ENCODE peak calls at places on chromosomes 12 and 14, in ten cellular contexts. One of them, this sample, is unnamed.

GRCh38 chr12:57564178-57564740 is 14.4 kb downstream of the KIF5A start:
- DNase-seq in neuronal stem cell: no peak
- DNase-seq in A549: no peak
- DNase-seq in naive thymus-derived CD4-positive, alpha-beta T cell: no peak
- DNase-seq in endothelial cell of umbilical vein: no peak
- DNase-seq in right atrium auricular region: no peak
- DNase-seq in epithelial cell of prostate: no peak
- DNase-seq in RWPE2: no peak
- DNase-seq in PC-3: no peak
- DNase-seq in left ventricle myocardium inferior: no peak
- DNase-seq in this sample: no peak

GRCh38 chr12:113174461-113175384 is 10.6 kb downstream of the DDX54 start:
- DNase-seq in neuronal stem cell: peak; percentile 59
- DNase-seq in A549: peak; percentile 88
- DNase-seq in naive thymus-derived CD4-positive, alpha-beta T cell: peak; percentile 71
- DNase-seq in endothelial cell of umbilical vein: peak; percentile 66
- DNase-seq in right atrium auricular region: peak; percentile 64
- DNase-seq in epithelial cell of prostate: no peak
- DNase-seq in RWPE2: no peak
- DNase-seq in PC-3: peak; percentile 89
- DNase-seq in left ventricle myocardium inferior: peak; percentile 73
- DNase-seq in this sample: no peak

GRCh38 chr12:13094349-13094748 is 9.1 kb downstream of the GSG1 start:
- DNase-seq in neuronal stem cell: no peak
- DNase-seq in A549: no peak
- DNase-seq in naive thymus-derived CD4-positive, alpha-beta T cell: no peak
- DNase-seq in endothelial cell of umbilical vein: peak; percentile 30
- DNase-seq in right atrium auricular region: no peak
- DNase-seq in epithelial cell of prostate: no peak
- DNase-seq in RWPE2: no peak
- DNase-seq in PC-3: peak; percentile 71
- DNase-seq in left ventricle myocardium inferior: no peak
- DNase-seq in this sample: no peak

GRCh38 chr12:66620026-66620425 is 58.9 kb downstream of the GRIP1 start:
- DNase-seq in neuronal stem cell: no peak
- DNase-seq in A549: no peak
- DNase-seq in naive thymus-derived CD4-positive, alpha-beta T cell: no peak
- DNase-seq in endothelial cell of umbilical vein: peak; percentile 13
- DNase-seq in right atrium auricular region: no peak
- DNase-seq in epithelial cell of prostate: no peak
- DNase-seq in RWPE2: no peak
- DNase-seq in PC-3: peak; percentile 13
- DNase-seq in left ventricle myocardium inferior: no peak
- DNase-seq in this sample: no peak

GRCh38 chr12:132276066-132276719 is 53.2 kb downstream of the GALNT9 start:
- DNase-seq in neuronal stem cell: no peak
- DNase-seq in A549: no peak
- DNase-seq in naive thymus-derived CD4-positive, alpha-beta T cell: no peak
- DNase-seq in endothelial cell of umbilical vein: no peak
- DNase-seq in right atrium auricular region: no peak
- DNase-seq in epithelial cell of prostate: no peak
- DNase-seq in RWPE2: no peak
- DNase-seq in PC-3: no peak
- DNase-seq in left ventricle myocardium inferior: no peak
- DNase-seq in this sample: no peak

GRCh38 chr14:98953544-98954346 is 318.3 kb downstream of the BCL11B start:
- DNase-seq in neuronal stem cell: no peak
- DNase-seq in A549: peak; percentile 80
- DNase-seq in naive thymus-derived CD4-positive, alpha-beta T cell: no peak
- DNase-seq in endothelial cell of umbilical vein: no peak
- DNase-seq in right atrium auricular region: peak; percentile 91
- DNase-seq in epithelial cell of prostate: peak; percentile 24
- DNase-seq in RWPE2: peak; percentile 93
- DNase-seq in PC-3: no peak
- DNase-seq in left ventricle myocardium inferior: no peak
- DNase-seq in this sample: no peak

GRCh38 chr12:121391619-121392324 is 8.1 kb upstream of the RNF34 start:
- DNase-seq in neuronal stem cell: no peak
- DNase-seq in A549: no peak
- DNase-seq in naive thymus-derived CD4-positive, alpha-beta T cell: peak; percentile 18
- DNase-seq in endothelial cell of umbilical vein: no peak
- DNase-seq in right atrium auricular region: no peak
- DNase-seq in epithelial cell of prostate: no peak
- DNase-seq in RWPE2: no peak
- DNase-seq in PC-3: no peak
- DNase-seq in left ventricle myocardium inferior: no peak
- DNase-seq in this sample: peak; percentile 66

GRCh38 chr14:51342226-51342625 is 102.2 kb downstream of the TMX1 start:
- DNase-seq in neuronal stem cell: no peak
- DNase-seq in A549: peak; percentile 16
- DNase-seq in naive thymus-derived CD4-positive, alpha-beta T cell: no peak
- DNase-seq in endothelial cell of umbilical vein: peak; percentile 26
- DNase-seq in right atrium auricular region: no peak
- DNase-seq in epithelial cell of prostate: peak; percentile 98
- DNase-seq in RWPE2: no peak
- DNase-seq in PC-3: peak; percentile 97
- DNase-seq in left ventricle myocardium inferior: no peak
- DNase-seq in this sample: no peak

GRCh38 chr14:76768201-76768656 is 7.0 kb downstream of the VASH1 start:
- DNase-seq in neuronal stem cell: no peak
- DNase-seq in A549: no peak
- DNase-seq in naive thymus-derived CD4-positive, alpha-beta T cell: peak; percentile 59
- DNase-seq in endothelial cell of umbilical vein: peak; percentile 69
- DNase-seq in right atrium auricular region: peak; percentile 89
- DNase-seq in epithelial cell of prostate: no peak
- DNase-seq in RWPE2: peak; percentile 55
- DNase-seq in PC-3: no peak
- DNase-seq in left ventricle myocardium inferior: peak; percentile 73
- DNase-seq in this sample: peak; percentile 81

DNA sequence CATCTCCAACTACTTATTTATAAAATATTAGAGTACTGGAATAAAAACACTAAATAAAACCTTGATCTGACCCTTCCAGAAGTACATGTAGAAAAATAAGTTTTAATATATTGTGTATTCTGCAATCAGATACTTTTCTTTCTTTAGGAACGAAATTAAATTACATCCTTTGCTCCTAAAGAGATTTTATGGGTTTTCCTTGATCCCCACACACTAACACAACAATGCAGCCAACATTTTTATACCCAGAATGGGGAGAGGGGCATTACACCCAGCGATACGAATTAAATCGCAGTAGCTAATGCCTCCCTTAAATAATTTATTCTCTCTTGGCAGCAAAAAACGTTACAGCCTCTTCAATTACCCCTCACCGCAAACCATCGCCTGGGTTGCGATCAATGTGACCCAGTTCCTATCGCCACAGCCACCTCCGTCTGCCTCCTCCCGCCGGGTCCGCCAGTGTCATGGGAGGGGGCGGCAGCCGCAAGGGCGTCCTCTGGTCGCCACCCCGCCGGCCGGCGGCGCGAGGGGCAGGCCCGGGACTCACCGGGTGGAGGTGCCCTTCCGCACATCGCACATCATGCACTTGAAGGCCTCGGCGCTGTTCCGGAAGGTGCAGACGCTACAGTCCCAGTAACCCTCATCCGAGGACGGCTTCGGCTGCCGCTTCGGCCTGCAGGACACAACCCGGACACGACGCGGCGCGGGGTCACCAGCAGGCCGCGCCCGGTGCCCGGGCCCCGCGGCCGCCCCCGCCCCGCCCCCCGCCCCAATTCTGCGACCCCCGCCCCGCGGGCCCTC is 796 bp downstream of the YAF2 start:
- DNase-seq in neuronal stem cell: peak; percentile 61
- DNase-seq in A549: peak; percentile 71
- DNase-seq in naive thymus-derived CD4-positive, alpha-beta T cell: peak; percentile 73
- DNase-seq in endothelial cell of umbilical vein: peak; percentile 68
- DNase-seq in right atrium auricular region: peak; percentile 79
- DNase-seq in epithelial cell of prostate: no peak
- DNase-seq in RWPE2: no peak
- DNase-seq in PC-3: peak; percentile 68
- DNase-seq in left ventricle myocardium inferior: peak; percentile 76
- DNase-seq in this sample: peak; percentile 85
- H3K27ac ChIP-seq in neuronal stem cell: peak overlapping the region; percentile 80
- H3K27ac ChIP-seq in A549: peak overlapping the region; percentile 99
- H3K27ac ChIP-seq in naive thymus-derived CD4-positive, alpha-beta T cell: peak overlapping the region; percentile 92
- H3K27ac ChIP-seq in endothelial cell of umbilical vein: peak overlapping the region; percentile 41
- H3K27ac ChIP-seq in right atrium auricular region: peak overlapping the region; percentile 92
- H3K27ac ChIP-seq in epithelial cell of prostate: peak overlapping the region; percentile 70
- H3K27ac ChIP-seq in RWPE2: peak overlapping the region; percentile 56
- H3K27ac ChIP-seq in PC-3: no peak overlapping the region
- H3K27ac ChIP-seq in left ventricle myocardium inferior: peak overlapping the region; percentile 98
- H3K27ac ChIP-seq in this sample: peak overlapping the region; percentile 98

GRCh38 chr14:92524603-92525185 is 11.1 kb downstream of the RIN3 start:
- DNase-seq in neuronal stem cell: no peak
- DNase-seq in A549: no peak
- DNase-seq in naive thymus-derived CD4-positive, alpha-beta T cell: no peak
- DNase-seq in endothelial cell of umbilical vein: no peak
- DNase-seq in right atrium auricular region: no peak
- DNase-seq in epithelial cell of prostate: no peak
- DNase-seq in RWPE2: no peak
- DNase-seq in PC-3: no peak
- DNase-seq in left ventricle myocardium inferior: no peak
- DNase-seq in this sample: no peak

GRCh38 chr14:92525318-92526095 is 11.9 kb downstream of the RIN3 start:
- DNase-seq in neuronal stem cell: no peak
- DNase-seq in A549: no peak
- DNase-seq in naive thymus-derived CD4-positive, alpha-beta T cell: no peak
- DNase-seq in endothelial cell of umbilical vein: no peak
- DNase-seq in right atrium auricular region: no peak
- DNase-seq in epithelial cell of prostate: no peak
- DNase-seq in RWPE2: no peak
- DNase-seq in PC-3: no peak
- DNase-seq in left ventricle myocardium inferior: no peak
- DNase-seq in this sample: no peak

GRCh38 chr14:92528486-92529100 is 15.0 kb downstream of the RIN3 start:
- DNase-seq in neuronal stem cell: no peak
- DNase-seq in A549: no peak
- DNase-seq in naive thymus-derived CD4-positive, alpha-beta T cell: no peak
- DNase-seq in endothelial cell of umbilical vein: no peak
- DNase-seq in right atrium auricular region: no peak
- DNase-seq in epithelial cell of prostate: no peak
- DNase-seq in RWPE2: no peak
- DNase-seq in PC-3: no peak
- DNase-seq in left ventricle myocardium inferior: no peak
- DNase-seq in this sample: no peak

GRCh38 chr14:92529895-92530294 is 16.3 kb downstream of the RIN3 start:
- DNase-seq in neuronal stem cell: no peak
- DNase-seq in A549: no peak
- DNase-seq in naive thymus-derived CD4-positive, alpha-beta T cell: no peak
- DNase-seq in endothelial cell of umbilical vein: no peak
- DNase-seq in right atrium auricular region: no peak
- DNase-seq in epithelial cell of prostate: no peak
- DNase-seq in RWPE2: no peak
- DNase-seq in PC-3: peak; percentile 18
- DNase-seq in left ventricle myocardium inferior: no peak
- DNase-seq in this sample: no peak

GRCh38 chr14:92527724-92528123 is 14.1 kb downstream of the RIN3 start:
- DNase-seq in neuronal stem cell: no peak
- DNase-seq in A549: no peak
- DNase-seq in naive thymus-derived CD4-positive, alpha-beta T cell: no peak
- DNase-seq in endothelial cell of umbilical vein: no peak
- DNase-seq in right atrium auricular region: no peak
- DNase-seq in epithelial cell of prostate: no peak
- DNase-seq in RWPE2: no peak
- DNase-seq in PC-3: no peak
- DNase-seq in left ventricle myocardium inferior: no peak
- DNase-seq in this sample: no peak
- H3K27ac ChIP-seq in neuronal stem cell: no peak overlapping the region
- H3K27ac ChIP-seq in A549: no peak overlapping the region
- H3K27ac ChIP-seq in naive thymus-derived CD4-positive, alpha-beta T cell: no peak overlapping the region
- H3K27ac ChIP-seq in endothelial cell of umbilical vein: no peak overlapping the region
- H3K27ac ChIP-seq in right atrium auricular region: no peak overlapping the region
- H3K27ac ChIP-seq in epithelial cell of prostate: no peak overlapping the region
- H3K27ac ChIP-seq in RWPE2: no peak overlapping the region
- H3K27ac ChIP-seq in PC-3: no peak overlapping the region
- H3K27ac ChIP-seq in left ventricle myocardium inferior: no peak overlapping the region
- H3K27ac ChIP-seq in this sample: no peak overlapping the region

DNA sequence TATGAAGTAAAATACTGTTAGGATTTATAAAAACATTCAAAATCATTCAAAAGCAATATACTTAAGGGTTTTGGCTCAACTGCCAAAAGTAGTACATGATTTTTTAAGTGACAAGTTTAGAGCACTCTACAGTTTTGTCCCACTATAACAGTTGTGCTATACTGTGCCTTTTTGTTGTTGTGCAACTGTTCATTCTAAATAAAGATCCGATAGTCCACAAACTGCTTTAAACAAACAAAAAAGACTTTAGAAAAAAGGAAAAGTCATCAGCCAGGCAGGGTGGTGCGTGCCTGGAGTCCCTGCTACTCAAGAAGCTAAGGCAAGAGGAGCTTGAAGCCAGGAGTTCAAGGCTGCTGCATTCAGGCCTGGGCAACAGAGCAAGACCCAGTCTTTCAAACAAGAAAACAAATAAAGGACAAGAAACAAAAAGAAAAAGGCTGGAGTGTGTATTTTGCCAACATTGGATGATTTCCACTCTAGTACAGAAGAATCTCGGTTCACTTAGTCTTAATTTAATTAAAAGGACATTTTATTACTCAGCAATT is 7.3 kb downstream of the C2CD5 start:
- DNase-seq in neuronal stem cell: no peak
- DNase-seq in A549: no peak
- DNase-seq in naive thymus-derived CD4-positive, alpha-beta T cell: no peak
- DNase-seq in endothelial cell of umbilical vein: no peak
- DNase-seq in right atrium auricular region: no peak
- DNase-seq in epithelial cell of prostate: no peak
- DNase-seq in RWPE2: no peak
- DNase-seq in PC-3: no peak
- DNase-seq in left ventricle myocardium inferior: no peak
- DNase-seq in this sample: no peak
- H3K27ac ChIP-seq in neuronal stem cell: no peak overlapping the region
- H3K27ac ChIP-seq in A549: no peak overlapping the region
- H3K27ac ChIP-seq in naive thymus-derived CD4-positive, alpha-beta T cell: no peak overlapping the region
- H3K27ac ChIP-seq in endothelial cell of umbilical vein: no peak overlapping the region
- H3K27ac ChIP-seq in right atrium auricular region: no peak overlapping the region
- H3K27ac ChIP-seq in epithelial cell of prostate: no peak overlapping the region
- H3K27ac ChIP-seq in RWPE2: no peak overlapping the region
- H3K27ac ChIP-seq in PC-3: no peak overlapping the region
- H3K27ac ChIP-seq in left ventricle myocardium inferior: no peak overlapping the region
- H3K27ac ChIP-seq in this sample: no peak overlapping the region

GRCh38 chr14:31476131-31476917 is 11.5 kb downstream of the GPR33 start:
- DNase-seq in neuronal stem cell: no peak
- DNase-seq in A549: no peak
- DNase-seq in naive thymus-derived CD4-positive, alpha-beta T cell: no peak
- DNase-seq in endothelial cell of umbilical vein: no peak
- DNase-seq in right atrium auricular region: no peak
- DNase-seq in epithelial cell of prostate: no peak
- DNase-seq in RWPE2: no peak
- DNase-seq in PC-3: no peak
- DNase-seq in left ventricle myocardium inferior: no peak
- DNase-seq in this sample: no peak

GRCh38 chr14:31484754-31485153 is 3.1 kb downstream of the GPR33 start:
- DNase-seq in neuronal stem cell: no peak
- DNase-seq in A549: no peak
- DNase-seq in naive thymus-derived CD4-positive, alpha-beta T cell: no peak
- DNase-seq in endothelial cell of umbilical vein: no peak
- DNase-seq in right atrium auricular region: no peak
- DNase-seq in epithelial cell of prostate: no peak
- DNase-seq in RWPE2: no peak
- DNase-seq in PC-3: no peak
- DNase-seq in left ventricle myocardium inferior: no peak
- DNase-seq in this sample: no peak

GRCh38 chr14:31477248-31477647 is 10.6 kb downstream of the GPR33 start:
- DNase-seq in neuronal stem cell: no peak
- DNase-seq in A549: no peak
- DNase-seq in naive thymus-derived CD4-positive, alpha-beta T cell: no peak
- DNase-seq in endothelial cell of umbilical vein: no peak
- DNase-seq in right atrium auricular region: no peak
- DNase-seq in epithelial cell of prostate: no peak
- DNase-seq in RWPE2: no peak
- DNase-seq in PC-3: no peak
- DNase-seq in left ventricle myocardium inferior: no peak
- DNase-seq in this sample: no peak

GRCh38 chr14:31479026-31479425 is 8.8 kb downstream of the GPR33 start:
- DNase-seq in neuronal stem cell: no peak
- DNase-seq in A549: no peak
- DNase-seq in naive thymus-derived CD4-positive, alpha-beta T cell: no peak
- DNase-seq in endothelial cell of umbilical vein: no peak
- DNase-seq in right atrium auricular region: no peak
- DNase-seq in epithelial cell of prostate: no peak
- DNase-seq in RWPE2: no peak
- DNase-seq in PC-3: no peak
- DNase-seq in left ventricle myocardium inferior: no peak
- DNase-seq in this sample: no peak
- H3K27ac ChIP-seq in neuronal stem cell: no peak overlapping the region
- H3K27ac ChIP-seq in A549: no peak overlapping the region
- H3K27ac ChIP-seq in naive thymus-derived CD4-positive, alpha-beta T cell: no peak overlapping the region
- H3K27ac ChIP-seq in endothelial cell of umbilical vein: no peak overlapping the region
- H3K27ac ChIP-seq in right atrium auricular region: no peak overlapping the region
- H3K27ac ChIP-seq in epithelial cell of prostate: no peak overlapping the region
- H3K27ac ChIP-seq in RWPE2: no peak overlapping the region
- H3K27ac ChIP-seq in PC-3: no peak overlapping the region
- H3K27ac ChIP-seq in left ventricle myocardium inferior: no peak overlapping the region
- H3K27ac ChIP-seq in this sample: no peak overlapping the region